ENCODE peak calls at places on chromosome 16, in eight cellular contexts. F, S, Y, C, E, A, H and N are unnamed samples.

GRCh38 chr16:85136705-85137322 is 24.5 kb upstream of the CIBAR2 start:
- DNase-seq in Y (no peak), E (no peak), F (no peak), A (no peak), S (no peak), C (no peak), H (no peak), N (no peak)

GRCh38 chr16:82011199-82011641 is at the start of gene SDR42E1:
- DNase-seq in E (peak; percentile 74), S (peak; percentile 54), C (no peak), F (no peak), Y (peak; percentile 51), A (peak; percentile 45), H (no peak), N (peak; percentile 51)

GRCh38 chr16:84375773-84376172 is 7.4 kb downstream of the ATP2C2 start:
- DNase-seq in S (no peak), F (no peak), H (no peak), C (no peak), E (no peak), Y (no peak), A (no peak), N (no peak)

GRCh38 chr16:74107795-74108610 is 188.6 kb upstream of the PSMD7 start:
- DNase-seq in F (peak; percentile 57), Y (no peak), C (peak; percentile 11), E (no peak), A (no peak), H (no peak), S (peak; percentile 5), N (no peak)

GRCh38 chr16:54594646-54595381 is 308.2 kb upstream of the IRX3 start:
- DNase-seq in C (no peak), Y (no peak), F (no peak), A (no peak), S (no peak), H (no peak), E (no peak), N (no peak)

GRCh38 chr16:30786936-30787612 is at the start of gene ZNF629:
- DNase-seq in H (peak; percentile 73), E (no peak), Y (no peak), C (peak; percentile 72), S (peak; percentile 66), A (no peak), F (peak; percentile 54), N (no peak)

GRCh38 chr16:3950343-3951193 is 70.1 kb upstream of the CREBBP start:
- DNase-seq in Y (no peak), A (no peak), E (no peak), H (no peak), S (no peak), F (peak; percentile 86), C (peak; percentile 99), N (no peak)

GRCh38 chr16:4212207-4212933 is 29.5 kb downstream of the SRL start:
- DNase-seq in S (no peak), C (no peak), H (no peak), A (no peak), E (no peak), Y (no peak), F (no peak), N (no peak)

GRCh38 chr16:807345-808251 is 7.1 kb upstream of the GNG13 start:
- DNase-seq in C (peak; percentile 88), A (peak; percentile 62), F (peak; percentile 92), E (peak; percentile 53), Y (peak; percentile 72), H (peak; percentile 93), S (peak; percentile 98), N (peak; percentile 84)

GRCh38 chr16:49534901-49535300 is 161.3 kb downstream of the C16orf78 start:
- DNase-seq in F (no peak), Y (no peak), E (no peak), C (no peak), S (no peak), A (no peak), H (no peak), N (no peak)

GRCh38 chr16:11610580-11610979 is 23.9 kb upstream of the LITAF start:
- DNase-seq in S (no peak), F (no peak), Y (no peak), C (no peak), A (no peak), H (no peak), E (no peak), N (no peak)

GRCh38 chr16:66273644-66274334 is 92.7 kb upstream of the CDH5 start:
- DNase-seq in Y (no peak), E (no peak), S (no peak), H (no peak), F (peak; percentile 59), A (no peak), C (peak; percentile 53), N (no peak)

GRCh38 chr16:31429314-31429713 is 1.2 kb upstream of the COX6A2 start:
- DNase-seq in S (no peak), C (no peak), Y (no peak), A (no peak), E (no peak), H (no peak), F (no peak), N (no peak)